ENCODE peak calls at places on chromosomes 3 and 15, in seven cellular contexts. One of them, this sample, is unnamed.
A peak's percentile ranks its signal among the peaks of the same experiment; 100 is the strongest.

GRCh38 chr3:45795509-45795881 is 841 bp downstream of the SLC6A20 start:
- DNase-seq in NCI-H1694 treated with DMSO at 0.1 percent for 48 hours: no peak
- DNase-seq in cardiac fibroblast: peak; percentile 21
- DNase-seq in stimulated activated CD4-positive, alpha-beta T cell treated with anti-CD3 and anti-CD28 coated beads, Interleukin-12 subunit alpha, Interleukin-12 subunit beta, amount 100 ng/mL, for 48 hours: no peak
- DNase-seq in myocyte: no peak
- DNase-seq in HS-5: no peak
- DNase-seq in hypothalamus: no peak
- DNase-seq in this sample: no peak

GRCh38 chr3:79598594-79598993 is 169.2 kb downstream of the ROBO1 start:
- DNase-seq in HS-5: no peak
- DNase-seq in cardiac fibroblast: peak; percentile 29
- DNase-seq in stimulated activated CD4-positive, alpha-beta T cell treated with anti-CD3 and anti-CD28 coated beads, Interleukin-12 subunit alpha, Interleukin-12 subunit beta, amount 100 ng/mL, for 48 hours: no peak
- DNase-seq in NCI-H1694 treated with DMSO at 0.1 percent for 48 hours: no peak
- DNase-seq in hypothalamus: no peak
- DNase-seq in myocyte: peak; percentile 3
- DNase-seq in this sample: peak; percentile 42

GRCh38 chr15:81865850-81866537 is 179.8 kb downstream of the MEX3B start:
- DNase-seq in NCI-H1694 treated with DMSO at 0.1 percent for 48 hours: no peak
- DNase-seq in cardiac fibroblast: no peak
- DNase-seq in hypothalamus: no peak
- DNase-seq in HS-5: no peak
- DNase-seq in myocyte: no peak
- DNase-seq in stimulated activated CD4-positive, alpha-beta T cell treated with anti-CD3 and anti-CD28 coated beads, Interleukin-12 subunit alpha, Interleukin-12 subunit beta, amount 100 ng/mL, for 48 hours: no peak
- DNase-seq in this sample: no peak

GRCh38 chr3:167151671-167152070 is 228.4 kb downstream of the ZBBX start:
- DNase-seq in hypothalamus: no peak
- DNase-seq in cardiac fibroblast: no peak
- DNase-seq in myocyte: no peak
- DNase-seq in stimulated activated CD4-positive, alpha-beta T cell treated with anti-CD3 and anti-CD28 coated beads, Interleukin-12 subunit alpha, Interleukin-12 subunit beta, amount 100 ng/mL, for 48 hours: no peak
- DNase-seq in HS-5: no peak
- DNase-seq in NCI-H1694 treated with DMSO at 0.1 percent for 48 hours: no peak
- DNase-seq in this sample: no peak

GRCh38 chr3:196053487-196053886 is 28.4 kb downstream of the TFRC start:
- DNase-seq in cardiac fibroblast: no peak
- DNase-seq in NCI-H1694 treated with DMSO at 0.1 percent for 48 hours: no peak
- DNase-seq in myocyte: no peak
- DNase-seq in stimulated activated CD4-positive, alpha-beta T cell treated with anti-CD3 and anti-CD28 coated beads, Interleukin-12 subunit alpha, Interleukin-12 subunit beta, amount 100 ng/mL, for 48 hours: no peak
- DNase-seq in HS-5: no peak
- DNase-seq in hypothalamus: no peak
- DNase-seq in this sample: no peak

GRCh38 chr3:146277953-146278631 is 27.2 kb upstream of the PLSCR4 start:
- DNase-seq in hypothalamus: no peak
- DNase-seq in cardiac fibroblast: peak; percentile 96
- DNase-seq in myocyte: peak; percentile 27
- DNase-seq in HS-5: peak; percentile 80
- DNase-seq in NCI-H1694 treated with DMSO at 0.1 percent for 48 hours: no peak
- DNase-seq in stimulated activated CD4-positive, alpha-beta T cell treated with anti-CD3 and anti-CD28 coated beads, Interleukin-12 subunit alpha, Interleukin-12 subunit beta, amount 100 ng/mL, for 48 hours: no peak
- DNase-seq in this sample: no peak

GRCh38 chr3:78972617-78973301 is 795.0 kb downstream of the ROBO1 start:
- DNase-seq in hypothalamus: no peak
- DNase-seq in cardiac fibroblast: no peak
- DNase-seq in myocyte: peak; percentile 43
- DNase-seq in HS-5: no peak
- DNase-seq in NCI-H1694 treated with DMSO at 0.1 percent for 48 hours: no peak
- DNase-seq in stimulated activated CD4-positive, alpha-beta T cell treated with anti-CD3 and anti-CD28 coated beads, Interleukin-12 subunit alpha, Interleukin-12 subunit beta, amount 100 ng/mL, for 48 hours: no peak
- DNase-seq in this sample: no peak

GRCh38 chr15:58608129-58608590 is 141.3 kb downstream of the ADAM10 start:
- DNase-seq in HS-5: peak; percentile 48
- DNase-seq in NCI-H1694 treated with DMSO at 0.1 percent for 48 hours: no peak
- DNase-seq in myocyte: no peak
- DNase-seq in stimulated activated CD4-positive, alpha-beta T cell treated with anti-CD3 and anti-CD28 coated beads, Interleukin-12 subunit alpha, Interleukin-12 subunit beta, amount 100 ng/mL, for 48 hours: no peak
- DNase-seq in hypothalamus: no peak
- DNase-seq in cardiac fibroblast: peak; percentile 68
- DNase-seq in this sample: no peak

GRCh38 chr3:59247402-59247841 is 197.6 kb upstream of the CFAP20DC start:
- DNase-seq in NCI-H1694 treated with DMSO at 0.1 percent for 48 hours: no peak
- DNase-seq in cardiac fibroblast: no peak
- DNase-seq in HS-5: no peak
- DNase-seq in myocyte: no peak
- DNase-seq in hypothalamus: no peak
- DNase-seq in stimulated activated CD4-positive, alpha-beta T cell treated with anti-CD3 and anti-CD28 coated beads, Interleukin-12 subunit alpha, Interleukin-12 subunit beta, amount 100 ng/mL, for 48 hours: no peak
- DNase-seq in this sample: no peak

GRCh38 chr3:187040637-187041361 is 98.5 kb downstream of the RPL39L start:
- DNase-seq in NCI-H1694 treated with DMSO at 0.1 percent for 48 hours: no peak
- DNase-seq in cardiac fibroblast: peak; percentile 27
- DNase-seq in hypothalamus: no peak
- DNase-seq in myocyte: peak; percentile 45
- DNase-seq in stimulated activated CD4-positive, alpha-beta T cell treated with anti-CD3 and anti-CD28 coated beads, Interleukin-12 subunit alpha, Interleukin-12 subunit beta, amount 100 ng/mL, for 48 hours: no peak
- DNase-seq in HS-5: no peak
- DNase-seq in this sample: no peak

GRCh38 chr3:62439176-62439813 is 65.9 kb upstream of the FEZF2 start:
- DNase-seq in hypothalamus: no peak
- DNase-seq in stimulated activated CD4-positive, alpha-beta T cell treated with anti-CD3 and anti-CD28 coated beads, Interleukin-12 subunit alpha, Interleukin-12 subunit beta, amount 100 ng/mL, for 48 hours: no peak
- DNase-seq in cardiac fibroblast: no peak
- DNase-seq in HS-5: no peak
- DNase-seq in myocyte: no peak
- DNase-seq in NCI-H1694 treated with DMSO at 0.1 percent for 48 hours: no peak
- DNase-seq in this sample: no peak

GRCh38 chr15:51097553-51098330 is 3.0 kb upstream of the TNFAIP8L3 start:
- DNase-seq in cardiac fibroblast: peak; percentile 81
- DNase-seq in NCI-H1694 treated with DMSO at 0.1 percent for 48 hours: no peak
- DNase-seq in HS-5: no peak
- DNase-seq in stimulated activated CD4-positive, alpha-beta T cell treated with anti-CD3 and anti-CD28 coated beads, Interleukin-12 subunit alpha, Interleukin-12 subunit beta, amount 100 ng/mL, for 48 hours: no peak
- DNase-seq in myocyte: peak; percentile 80
- DNase-seq in hypothalamus: no peak
- DNase-seq in this sample: no peak

GRCh38 chr3:155070932-155071387 is 9.2 kb upstream of the MME start:
- DNase-seq in stimulated activated CD4-positive, alpha-beta T cell treated with anti-CD3 and anti-CD28 coated beads, Interleukin-12 subunit alpha, Interleukin-12 subunit beta, amount 100 ng/mL, for 48 hours: no peak
- DNase-seq in hypothalamus: no peak
- DNase-seq in HS-5: peak; percentile 100
- DNase-seq in myocyte: peak; percentile 92
- DNase-seq in NCI-H1694 treated with DMSO at 0.1 percent for 48 hours: no peak
- DNase-seq in cardiac fibroblast: peak; percentile 98
- DNase-seq in this sample: peak; percentile 83

GRCh38 chr15:75840659-75841058 is 2.6 kb upstream of the UBE2Q2 start:
- DNase-seq in hypothalamus: no peak
- DNase-seq in stimulated activated CD4-positive, alpha-beta T cell treated with anti-CD3 and anti-CD28 coated beads, Interleukin-12 subunit alpha, Interleukin-12 subunit beta, amount 100 ng/mL, for 48 hours: no peak
- DNase-seq in cardiac fibroblast: peak; percentile 58
- DNase-seq in NCI-H1694 treated with DMSO at 0.1 percent for 48 hours: no peak
- DNase-seq in myocyte: peak; percentile 67
- DNase-seq in HS-5: no peak
- DNase-seq in this sample: no peak

GRCh38 chr3:12299026-12299425 is 10.2 kb downstream of the PPARG start:
- DNase-seq in cardiac fibroblast: no peak
- DNase-seq in NCI-H1694 treated with DMSO at 0.1 percent for 48 hours: no peak
- DNase-seq in HS-5: no peak
- DNase-seq in stimulated activated CD4-positive, alpha-beta T cell treated with anti-CD3 and anti-CD28 coated beads, Interleukin-12 subunit alpha, Interleukin-12 subunit beta, amount 100 ng/mL, for 48 hours: no peak
- DNase-seq in myocyte: no peak
- DNase-seq in hypothalamus: no peak
- DNase-seq in this sample: no peak

GRCh38 chr3:111619833-111620232 is 24.7 kb upstream of the ZBED2 start:
- DNase-seq in cardiac fibroblast: no peak
- DNase-seq in stimulated activated CD4-positive, alpha-beta T cell treated with anti-CD3 and anti-CD28 coated beads, Interleukin-12 subunit alpha, Interleukin-12 subunit beta, amount 100 ng/mL, for 48 hours: no peak
- DNase-seq in myocyte: peak; percentile 60
- DNase-seq in HS-5: no peak
- DNase-seq in NCI-H1694 treated with DMSO at 0.1 percent for 48 hours: no peak
- DNase-seq in hypothalamus: no peak
- DNase-seq in this sample: peak; percentile 90

GRCh38 chr3:142705256-142705655 is 18.6 kb upstream of the TRPC1 start:
- DNase-seq in cardiac fibroblast: no peak
- DNase-seq in NCI-H1694 treated with DMSO at 0.1 percent for 48 hours: no peak
- DNase-seq in stimulated activated CD4-positive, alpha-beta T cell treated with anti-CD3 and anti-CD28 coated beads, Interleukin-12 subunit alpha, Interleukin-12 subunit beta, amount 100 ng/mL, for 48 hours: no peak
- DNase-seq in hypothalamus: no peak
- DNase-seq in myocyte: no peak
- DNase-seq in HS-5: no peak
- DNase-seq in this sample: no peak

GRCh38 chr15:95261546-95261945 is 1030.2 kb downstream of the MCTP2 start:
- DNase-seq in HS-5: no peak
- DNase-seq in stimulated activated CD4-positive, alpha-beta T cell treated with anti-CD3 and anti-CD28 coated beads, Interleukin-12 subunit alpha, Interleukin-12 subunit beta, amount 100 ng/mL, for 48 hours: no peak
- DNase-seq in myocyte: no peak
- DNase-seq in NCI-H1694 treated with DMSO at 0.1 percent for 48 hours: no peak
- DNase-seq in hypothalamus: no peak
- DNase-seq in cardiac fibroblast: peak; percentile 37
- DNase-seq in this sample: no peak

GRCh38 chr15:28178290-28178689 is 79.2 kb upstream of the OCA2 start:
- DNase-seq in stimulated activated CD4-positive, alpha-beta T cell treated with anti-CD3 and anti-CD28 coated beads, Interleukin-12 subunit alpha, Interleukin-12 subunit beta, amount 100 ng/mL, for 48 hours: no peak
- DNase-seq in NCI-H1694 treated with DMSO at 0.1 percent for 48 hours: no peak
- DNase-seq in myocyte: no peak
- DNase-seq in HS-5: no peak
- DNase-seq in cardiac fibroblast: no peak
- DNase-seq in hypothalamus: no peak
- DNase-seq in this sample: no peak

GRCh38 chr3:122628567-122628966 is 51.1 kb downstream of the PARP15 start:
- DNase-seq in cardiac fibroblast: peak; percentile 27
- DNase-seq in HS-5: no peak
- DNase-seq in NCI-H1694 treated with DMSO at 0.1 percent for 48 hours: no peak
- DNase-seq in stimulated activated CD4-positive, alpha-beta T cell treated with anti-CD3 and anti-CD28 coated beads, Interleukin-12 subunit alpha, Interleukin-12 subunit beta, amount 100 ng/mL, for 48 hours: no peak
- DNase-seq in hypothalamus: no peak
- DNase-seq in myocyte: peak; percentile 27
- DNase-seq in this sample: peak; percentile 14

GRCh38 chr3:85933326-85933725 is 974.5 kb downstream of the CADM2 start:
- DNase-seq in stimulated activated CD4-positive, alpha-beta T cell treated with anti-CD3 and anti-CD28 coated beads, Interleukin-12 subunit alpha, Interleukin-12 subunit beta, amount 100 ng/mL, for 48 hours: no peak
- DNase-seq in HS-5: no peak
- DNase-seq in NCI-H1694 treated with DMSO at 0.1 percent for 48 hours: no peak
- DNase-seq in myocyte: no peak
- DNase-seq in hypothalamus: no peak
- DNase-seq in cardiac fibroblast: no peak
- DNase-seq in this sample: no peak

GRCh38 chr3:70621451-70621850 is 309.0 kb upstream of the MDFIC2 start:
- DNase-seq in HS-5: no peak
- DNase-seq in stimulated activated CD4-positive, alpha-beta T cell treated with anti-CD3 and anti-CD28 coated beads, Interleukin-12 subunit alpha, Interleukin-12 subunit beta, amount 100 ng/mL, for 48 hours: no peak
- DNase-seq in cardiac fibroblast: no peak
- DNase-seq in NCI-H1694 treated with DMSO at 0.1 percent for 48 hours: no peak
- DNase-seq in myocyte: no peak
- DNase-seq in hypothalamus: no peak
- DNase-seq in this sample: no peak

GRCh38 chr3:160667452-160667851 is 9.5 kb upstream of the ARL14 start:
- DNase-seq in myocyte: no peak
- DNase-seq in cardiac fibroblast: peak; percentile 42
- DNase-seq in NCI-H1694 treated with DMSO at 0.1 percent for 48 hours: no peak
- DNase-seq in hypothalamus: no peak
- DNase-seq in stimulated activated CD4-positive, alpha-beta T cell treated with anti-CD3 and anti-CD28 coated beads, Interleukin-12 subunit alpha, Interleukin-12 subunit beta, amount 100 ng/mL, for 48 hours: no peak
- DNase-seq in HS-5: peak; percentile 88
- DNase-seq in this sample: no peak

GRCh38 chr3:153881201-153881600 is 240.0 kb upstream of the ARHGEF26 start:
- DNase-seq in HS-5: no peak
- DNase-seq in stimulated activated CD4-positive, alpha-beta T cell treated with anti-CD3 and anti-CD28 coated beads, Interleukin-12 subunit alpha, Interleukin-12 subunit beta, amount 100 ng/mL, for 48 hours: no peak
- DNase-seq in cardiac fibroblast: peak; percentile 43
- DNase-seq in NCI-H1694 treated with DMSO at 0.1 percent for 48 hours: no peak
- DNase-seq in hypothalamus: no peak
- DNase-seq in myocyte: no peak
- DNase-seq in this sample: no peak

GRCh38 chr3:23832523-23832922 is 26.8 kb downstream of the UBE2E1 start:
- DNase-seq in NCI-H1694 treated with DMSO at 0.1 percent for 48 hours: no peak
- DNase-seq in myocyte: no peak
- DNase-seq in cardiac fibroblast: no peak
- DNase-seq in hypothalamus: no peak
- DNase-seq in HS-5: no peak
- DNase-seq in stimulated activated CD4-positive, alpha-beta T cell treated with anti-CD3 and anti-CD28 coated beads, Interleukin-12 subunit alpha, Interleukin-12 subunit beta, amount 100 ng/mL, for 48 hours: no peak
- DNase-seq in this sample: no peak

GRCh38 chr3:16409032-16409431 is 104.5 kb downstream of the RFTN1 start:
- DNase-seq in HS-5: no peak
- DNase-seq in myocyte: no peak
- DNase-seq in cardiac fibroblast: no peak
- DNase-seq in NCI-H1694 treated with DMSO at 0.1 percent for 48 hours: no peak
- DNase-seq in hypothalamus: no peak
- DNase-seq in stimulated activated CD4-positive, alpha-beta T cell treated with anti-CD3 and anti-CD28 coated beads, Interleukin-12 subunit alpha, Interleukin-12 subunit beta, amount 100 ng/mL, for 48 hours: no peak
- DNase-seq in this sample: no peak

GRCh38 chr3:8954938-8955763 is 8.1 kb downstream of the RAD18 start:
- DNase-seq in myocyte: peak; percentile 57
- DNase-seq in cardiac fibroblast: no peak
- DNase-seq in HS-5: no peak
- DNase-seq in hypothalamus: no peak
- DNase-seq in stimulated activated CD4-positive, alpha-beta T cell treated with anti-CD3 and anti-CD28 coated beads, Interleukin-12 subunit alpha, Interleukin-12 subunit beta, amount 100 ng/mL, for 48 hours: no peak
- DNase-seq in NCI-H1694 treated with DMSO at 0.1 percent for 48 hours: no peak
- DNase-seq in this sample: no peak

GRCh38 chr3:113948015-113948917 is 453 bp downstream of the ZDHHC23 start:
- DNase-seq in hypothalamus: no peak
- DNase-seq in cardiac fibroblast: no peak
- DNase-seq in myocyte: no peak
- DNase-seq in stimulated activated CD4-positive, alpha-beta T cell treated with anti-CD3 and anti-CD28 coated beads, Interleukin-12 subunit alpha, Interleukin-12 subunit beta, amount 100 ng/mL, for 48 hours: peak; percentile 1
- DNase-seq in NCI-H1694 treated with DMSO at 0.1 percent for 48 hours: no peak
- DNase-seq in HS-5: no peak
- DNase-seq in this sample: peak; percentile 15

GRCh38 chr15:71366926-71367325 is 251.7 kb downstream of the THSD4 start:
- DNase-seq in NCI-H1694 treated with DMSO at 0.1 percent for 48 hours: no peak
- DNase-seq in hypothalamus: no peak
- DNase-seq in cardiac fibroblast: peak; percentile 66
- DNase-seq in stimulated activated CD4-positive, alpha-beta T cell treated with anti-CD3 and anti-CD28 coated beads, Interleukin-12 subunit alpha, Interleukin-12 subunit beta, amount 100 ng/mL, for 48 hours: no peak
- DNase-seq in myocyte: no peak
- DNase-seq in HS-5: no peak
- DNase-seq in this sample: no peak